ENCODE peak calls at places on chromosome 19, in nine cellular contexts. D, G, E, H, S, K, W, P and B are unnamed samples.

GRCh38 chr19:10896851-10897526 is 25.6 kb downstream of the CARM1 start:
- DNase-seq in D (no peak), G (no peak), E (no peak), H (no peak), S (peak; percentile 89), K (no peak), W (peak; percentile 34), P (no peak), B (no peak)

GRCh38 chr19:6092329-6093286 is 17.7 kb downstream of the RFX2 start:
- DNase-seq in D (peak; percentile 81), G (no peak), E (no peak), H (no peak), S (peak; percentile 96), K (no peak), W (no peak), P (peak; percentile 73), B (no peak)

GRCh38 chr19:19399733-19400438 is 5.6 kb upstream of the GATAD2A start:
- DNase-seq in D (no peak), G (no peak), E (no peak), H (no peak), S (peak; percentile 58), K (no peak), W (no peak), P (peak; percentile 17), B (no peak)

GRCh38 chr19:29086182-29086581 is 126.8 kb downstream of the UQCRFS1 start:
- DNase-seq in D (no peak), G (no peak), E (no peak), H (no peak), S (peak; percentile 61), K (no peak), W (no peak), P (no peak), B (no peak)

GRCh38 chr19:16626796-16627193 is 1.2 kb downstream of the MED26 start:
- DNase-seq in D (no peak), G (no peak), E (no peak), H (no peak), S (no peak), K (no peak), W (no peak), P (no peak), B (no peak)

GRCh38 chr19:50835103-50835784 is 1.9 kb upstream of the KLK15 start:
- DNase-seq in D (no peak), G (no peak), E (no peak), H (no peak), S (no peak), K (no peak), W (no peak), P (no peak), B (no peak)

GRCh38 chr19:58518261-58519086 is 1.1 kb downstream of the ZBTB45 start:
- DNase-seq in D (no peak), G (no peak), E (no peak), H (no peak), S (no peak), K (no peak), W (no peak), P (no peak), B (no peak)

GRCh38 chr19:29620931-29621351 is 14.9 kb downstream of the POP4 start:
- DNase-seq in D (no peak), G (no peak), E (no peak), H (peak; percentile 53), S (no peak), K (no peak), W (no peak), P (no peak), B (no peak)

GRCh38 chr19:15517778-15518177 is 9.5 kb downstream of the CYP4F22 start:
- DNase-seq in D (no peak), G (no peak), E (no peak), H (no peak), S (no peak), K (no peak), W (no peak), P (no peak), B (no peak)

GRCh38 chr19:51921949-51922348 is 5.3 kb upstream of the ZNF613 start:
- DNase-seq in D (no peak), G (no peak), E (no peak), H (no peak), S (no peak), K (no peak), W (no peak), P (no peak), B (no peak)

GRCh38 chr19:58406818-58407657 is 1.4 kb upstream of the ZNF584 start:
- DNase-seq in D (no peak), G (no peak), E (no peak), H (no peak), S (no peak), K (no peak), W (no peak), P (no peak), B (no peak)